ENCODE peak calls at places on chromosome 11, in eight cellular contexts. Z, S, P, E, B, W, C and A are unnamed samples.

GRCh38 chr11:72594493-72595291 is 79.5 kb downstream of the PDE2A start:
- DNase-seq in Z (no peak), S (no peak), P (no peak), E (no peak), B (no peak), W (no peak), C (no peak), A (no peak)

GRCh38 chr11:15625691-15626090 is 511.0 kb downstream of the INSC start:
- DNase-seq in Z (no peak), S (no peak), P (no peak), E (no peak), B (no peak), W (no peak), C (no peak), A (no peak)

GRCh38 chr11:7575841-7576451 is 62.1 kb downstream of the PPFIBP2 start:
- DNase-seq in Z (no peak), S (no peak), P (no peak), E (no peak), B (peak), W (no peak), C (no peak), A (no peak)

GRCh38 chr11:1862588-1863351 is 9.9 kb downstream of the LSP1 start:
- DNase-seq in Z (peak), S (no peak), P (no peak), E (no peak), B (no peak), W (no peak), C (peak), A (no peak)

GRCh38 chr11:125423247-125423849 is 72.7 kb downstream of the FEZ1 start:
- DNase-seq in Z (no peak), S (no peak), P (no peak), E (peak), B (no peak), W (no peak), C (peak), A (peak)

GRCh38 chr11:127345819-127346459 is 345.4 kb upstream of the KIRREL3 start:
- DNase-seq in Z (peak), S (no peak), P (no peak), E (peak), B (peak), W (no peak), C (no peak), A (peak)

GRCh38 chr11:85827768-85828639 is 17.1 kb upstream of the SYTL2 start:
- DNase-seq in Z (no peak), S (peak), P (no peak), E (no peak), B (no peak), W (no peak), C (peak), A (peak)

GRCh38 chr11:118910309-118911112 is 15.2 kb downstream of the BCL9L start:
- DNase-seq in Z (peak), S (peak), P (peak), E (no peak), B (peak), W (no peak), C (no peak), A (peak)

GRCh38 chr11:40445391-40445790 is 1014.1 kb downstream of the LRRC4C start:
- DNase-seq in Z (no peak), S (no peak), P (no peak), E (no peak), B (no peak), W (no peak), C (no peak), A (no peak)

GRCh38 chr11:113728814-113729213 is 22.7 kb upstream of the TMPRSS5 start:
- DNase-seq in Z (no peak), S (peak), P (no peak), E (no peak), B (no peak), W (no peak), C (no peak), A (no peak)

GRCh38 chr11:44112083-44112865 is 16.8 kb downstream of the EXT2 start:
- DNase-seq in Z (peak), S (no peak), P (no peak), E (no peak), B (peak), W (no peak), C (no peak), A (no peak)

GRCh38 chr11:27467181-27467913 is 5.2 kb downstream of the LGR4 start:
- DNase-seq in Z (peak), S (no peak), P (no peak), E (no peak), B (no peak), W (no peak), C (no peak), A (no peak)

GRCh38 chr11:126992804-126993111 is 7.8 kb downstream of the KIRREL3 start:
- DNase-seq in Z (no peak), S (no peak), P (no peak), E (no peak), B (no peak), W (no peak), C (no peak), A (no peak)

GRCh38 chr11:11243790-11244469 is 109.1 kb downstream of the CSNK2A3 start:
- DNase-seq in Z (peak), S (peak), P (no peak), E (peak), B (peak), W (no peak), C (no peak), A (no peak)

GRCh38 chr11:122170815-122171475 is 54.9 kb upstream of the BLID start:
- DNase-seq in Z (no peak), S (peak), P (no peak), E (no peak), B (no peak), W (no peak), C (peak), A (no peak)

GRCh38 chr11:16604784-16605439 is 133.5 kb upstream of the C11orf58 start:
- DNase-seq in Z (peak), S (peak), P (peak), E (no peak), B (peak), W (no peak), C (no peak), A (peak)

GRCh38 chr11:46369458-46370152 is 11.9 kb upstream of the MDK start:
- DNase-seq in Z (no peak), S (peak), P (no peak), E (peak), B (peak), W (no peak), C (peak), A (peak)

GRCh38 chr11:15195454-15196200 is 80.9 kb downstream of the INSC start:
- DNase-seq in Z (peak), S (no peak), P (no peak), E (no peak), B (no peak), W (no peak), C (no peak), A (no peak)

GRCh38 chr11:103586756-103587155 is 449.7 kb upstream of the DDI1 start:
- DNase-seq in Z (no peak), S (peak), P (no peak), E (no peak), B (no peak), W (no peak), C (no peak), A (no peak)

GRCh38 chr11:43053638-43054412 is 258.0 kb upstream of the API5 start:
- DNase-seq in Z (no peak), S (no peak), P (no peak), E (no peak), B (no peak), W (no peak), C (no peak), A (no peak)

GRCh38 chr11:75239551-75240290 is 853 bp upstream of the TPBGL start:
- DNase-seq in Z (no peak), S (no peak), P (peak), E (no peak), B (no peak), W (no peak), C (no peak), A (no peak)

GRCh38 chr11:128772814-128773213 is 78.9 kb downstream of the FLI1 start:
- DNase-seq in Z (peak), S (peak), P (peak), E (no peak), B (peak), W (no peak), C (no peak), A (no peak)

GRCh38 chr11:112610996-112611795 is 350.0 kb upstream of the NCAM1 start:
- DNase-seq in Z (no peak), S (peak), P (no peak), E (no peak), B (no peak), W (no peak), C (no peak), A (no peak)

GRCh38 chr11:11422291-11423128 is 69.5 kb upstream of the CSNK2A3 start:
- DNase-seq in Z (no peak), S (no peak), P (no peak), E (no peak), B (no peak), W (no peak), C (no peak), A (no peak)

GRCh38 chr11:120182790-120183491 is 27.9 kb upstream of the OAF start:
- DNase-seq in Z (peak), S (no peak), P (peak), E (no peak), B (peak), W (no peak), C (no peak), A (peak)

GRCh38 chr11:134951305-134951700 is 539.3 kb upstream of the B3GAT1 start:
- DNase-seq in Z (no peak), S (peak), P (peak), E (no peak), B (no peak), W (no peak), C (no peak), A (no peak)

GRCh38 chr11:115872418-115872817 is 368.2 kb upstream of the CADM1 start:
- DNase-seq in Z (no peak), S (no peak), P (no peak), E (no peak), B (no peak), W (no peak), C (no peak), A (no peak)

GRCh38 chr11:126318642-126319373 is 14.9 kb downstream of the DCPS start:
- DNase-seq in Z (peak), S (no peak), P (no peak), E (no peak), B (peak), W (no peak), C (no peak), A (no peak)

GRCh38 chr11:120867988-120868387 is 155.9 kb upstream of the TBCEL start:
- DNase-seq in Z (no peak), S (no peak), P (no peak), E (no peak), B (no peak), W (no peak), C (no peak), A (no peak)

GRCh38 chr11:73978576-73979086 is 4.0 kb downstream of the UCP2 start:
- DNase-seq in Z (no peak), S (no peak), P (no peak), E (no peak), B (no peak), W (no peak), C (no peak), A (no peak)

GRCh38 chr11:112042161-112042960 is 17.2 kb downstream of the DLAT start:
- DNase-seq in Z (no peak), S (peak), P (no peak), E (no peak), B (no peak), W (no peak), C (peak), A (peak)

GRCh38 chr11:120522736-120523135 is 11.2 kb downstream of the GRIK4 start:
- DNase-seq in Z (no peak), S (no peak), P (peak), E (no peak), B (no peak), W (no peak), C (no peak), A (no peak)

GRCh38 chr11:86891020-86891419 is 64.2 kb downstream of the FZD4 start:
- DNase-seq in Z (no peak), S (no peak), P (no peak), E (no peak), B (no peak), W (no peak), C (no peak), A (no peak)

GRCh38 chr11:47565340-47566165 is at the start of gene PTPMT1:
- DNase-seq in Z (peak), S (peak), P (peak), E (peak), B (peak), W (no peak), C (peak), A (peak)

GRCh38 chr11:122523841-122524531 is 131.5 kb upstream of the UBASH3B start:
- DNase-seq in Z (peak), S (no peak), P (no peak), E (no peak), B (peak), W (no peak), C (no peak), A (no peak)

GRCh38 chr11:11865449-11865848 is 23.7 kb downstream of the USP47 start:
- DNase-seq in Z (no peak), S (no peak), P (no peak), E (no peak), B (no peak), W (no peak), C (no peak), A (no peak)

GRCh38 chr11:70761094-70761905 is 363.0 kb downstream of the CTTN start:
- DNase-seq in Z (no peak), S (no peak), P (no peak), E (no peak), B (no peak), W (no peak), C (no peak), A (no peak)

GRCh38 chr11:117658809-117659208 is 138.2 kb downstream of the DSCAML1 start:
- DNase-seq in Z (no peak), S (no peak), P (no peak), E (no peak), B (no peak), W (no peak), C (no peak), A (no peak)

GRCh38 chr11:14538271-14538925 is 18.2 kb upstream of the PSMA1 start:
- DNase-seq in Z (peak), S (no peak), P (no peak), E (no peak), B (peak), W (no peak), C (no peak), A (no peak)

DNA sequence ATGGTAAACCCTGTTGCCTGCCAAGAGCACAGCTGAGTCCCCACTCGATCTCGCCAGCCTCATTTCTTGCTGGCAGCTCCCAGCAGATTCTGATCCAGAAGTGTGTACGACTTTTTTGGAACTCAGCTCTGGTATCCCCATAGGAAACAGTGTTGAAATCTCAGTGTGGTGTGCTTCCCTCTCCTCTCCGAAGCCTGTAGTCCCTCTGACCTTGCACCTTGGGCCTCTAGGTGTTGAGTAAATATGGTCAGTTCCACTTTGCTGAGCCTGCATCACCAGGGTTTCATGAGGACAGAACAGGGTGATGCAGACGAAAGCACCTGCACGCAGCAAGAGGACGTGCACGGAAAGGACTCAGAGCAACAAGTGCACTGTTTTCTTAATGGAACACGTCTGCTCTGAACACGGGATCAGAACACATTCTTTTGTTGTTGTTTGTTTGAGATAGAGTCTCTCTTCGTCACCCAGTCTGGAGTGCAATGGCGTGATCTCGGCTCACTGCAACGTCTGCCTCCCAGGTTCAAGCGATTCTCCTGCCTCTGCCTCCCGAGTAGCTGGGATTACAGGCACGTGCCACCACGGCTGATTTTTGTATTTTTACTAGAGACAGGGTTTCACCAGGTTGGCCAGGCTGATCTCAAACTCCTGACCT is 3.8 kb upstream of the CPT1A start:
- DNase-seq in Z (peak), S (no peak), P (no peak), E (no peak), B (no peak), W (no peak), C (no peak), A (no peak)
- TF ChIP-seq POLR2A in Z (no peak), S (no peak), P (no peak), E (no peak), B (no peak), W (no peak), C (no peak), A (no peak)

DNA sequence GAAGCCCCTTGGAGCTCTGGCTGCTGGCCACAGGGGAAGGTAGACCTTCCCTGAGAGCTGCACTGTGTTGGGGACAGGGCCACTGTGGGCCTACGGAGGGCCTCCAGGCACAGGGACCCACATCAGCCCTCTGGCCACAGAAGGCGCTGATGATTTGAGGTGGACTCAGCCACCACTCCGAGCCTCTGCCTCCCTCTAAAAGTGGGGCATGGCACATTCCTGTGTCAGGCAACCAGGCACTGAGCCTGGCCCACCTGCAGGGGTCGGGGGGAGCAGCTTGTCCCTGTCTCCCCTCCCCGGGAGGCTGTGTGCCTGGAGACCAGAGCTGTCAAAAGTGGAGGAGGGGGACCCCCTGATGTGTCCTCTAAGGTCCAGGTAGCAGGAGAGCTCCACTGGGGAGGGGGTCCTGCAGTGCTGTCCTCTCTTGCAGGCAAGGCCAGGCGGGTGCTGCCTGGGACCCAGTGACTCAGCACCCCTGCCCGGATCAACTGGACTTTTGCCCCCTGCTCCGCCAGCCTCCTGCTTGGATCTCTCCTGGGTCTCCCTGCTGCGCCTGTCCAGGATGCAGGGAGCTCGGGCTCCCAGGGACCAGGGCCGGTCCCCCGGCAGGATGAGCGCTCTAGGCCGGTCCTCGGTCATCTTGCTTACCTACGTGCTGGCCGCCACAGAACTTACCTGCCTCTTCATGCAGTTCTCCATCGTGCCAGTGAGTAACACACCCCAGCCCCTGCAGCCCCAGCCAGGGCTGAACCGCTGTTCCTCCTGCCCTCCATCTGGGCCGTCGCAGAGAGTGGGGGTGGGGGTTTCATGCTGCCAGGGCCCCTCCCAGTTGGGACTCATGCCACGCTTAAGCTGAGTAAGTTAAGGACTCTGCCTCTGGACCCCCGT is 17.5 kb upstream of the CDKN1C start:
- DNase-seq in Z (no peak), S (no peak), P (no peak), E (no peak), B (no peak), W (no peak), C (no peak), A (no peak)
- TF ChIP-seq POLR2A in Z (no peak), S (no peak), P (no peak), E (no peak), B (no peak), W (no peak), C (no peak), A (no peak)

GRCh38 chr11:101914737-101915426 is at the start of gene CEP126:
- DNase-seq in Z (peak), S (peak), P (peak), E (peak), B (peak), W (peak), C (peak), A (peak)
- TF ChIP-seq POLR2A in Z (peak), S (peak), P (no peak), E (no peak), B (no peak), W (no peak), C (no peak), A (peak)

DNA sequence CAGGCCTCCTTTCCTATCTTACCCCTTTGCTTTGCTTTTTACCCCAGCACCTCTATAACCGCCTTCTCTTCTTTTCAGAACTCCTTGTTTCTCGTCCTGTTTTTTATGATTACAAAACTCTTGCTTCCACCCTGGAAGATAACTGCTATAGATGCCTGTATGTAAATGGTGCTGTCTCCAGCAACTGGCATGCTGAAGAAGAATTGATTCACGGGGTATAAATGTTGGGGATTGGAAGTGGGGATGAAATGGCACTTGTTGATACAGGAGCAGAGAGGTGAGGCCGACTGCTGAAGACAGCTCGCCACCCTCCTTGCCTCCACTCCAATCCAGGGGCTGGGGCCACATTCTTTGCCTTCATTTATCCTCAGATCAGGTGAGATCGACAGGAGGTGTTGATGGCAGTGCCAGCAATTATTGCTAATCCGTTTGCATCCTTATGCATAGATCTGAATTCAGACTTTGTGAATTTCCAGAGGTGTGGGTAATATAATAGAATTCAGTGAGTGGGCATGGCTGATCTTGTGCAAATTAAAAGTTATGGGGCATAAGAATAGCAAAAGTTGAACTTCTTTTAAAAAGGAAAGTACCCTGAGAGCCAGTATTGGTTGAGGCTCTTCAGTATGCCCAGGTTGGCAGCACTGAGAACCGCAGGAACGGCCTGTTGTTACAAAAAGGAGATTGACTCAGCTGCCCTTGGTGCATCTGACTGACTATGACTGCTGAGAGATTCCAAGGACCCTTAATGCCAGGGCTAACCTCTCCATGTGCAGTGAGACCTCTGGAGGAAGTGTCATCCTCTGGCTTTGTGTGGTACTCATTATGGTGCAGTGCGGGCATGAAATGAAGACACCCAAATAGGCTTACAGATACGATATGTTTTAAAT is 5.3 kb downstream of the NEAT1 start:
- DNase-seq in Z (peak), S (peak), P (peak), E (no peak), B (no peak), W (no peak), C (peak), A (peak)
- TF ChIP-seq POLR2A in Z (no peak), S (no peak), P (no peak), E (peak), B (peak), W (peak), C (peak), A (peak)